ENCODE peak calls at places on chromosomes 5 and 9, in five cellular contexts. Y is G401, A is amygdala, X is progenitor cell of endocrine pancreas, G is PC-3. I is an unnamed sample.

GRCh38 chr9:131776473-131776872 is 36.6 kb upstream of the RAPGEF1 start:
- DNase-seq in Y (no peak), A (no peak), X (peak; percentile 75), G (peak; percentile 39), I (peak; percentile 64)

GRCh38 chr5:60196382-60197113 is 303.0 kb upstream of the PDE4D start:
- DNase-seq in Y (no peak), A (no peak), X (no peak), G (peak; percentile 96), I (no peak)

GRCh38 chr5:146751781-146752401 is 126.7 kb downstream of the PPP2R2B start:
- DNase-seq in Y (no peak), A (no peak), X (no peak), G (no peak), I (no peak)

GRCh38 chr5:112594060-112594850 is 143.4 kb upstream of the APC start:
- DNase-seq in Y (peak; percentile 71), A (peak; percentile 50), X (no peak), G (peak; percentile 66), I (no peak)

GRCh38 chr5:132495063-132495671 is 4.6 kb upstream of the IRF1 start:
- DNase-seq in Y (no peak), A (no peak), X (no peak), G (no peak), I (no peak)

GRCh38 chr5:129271309-129271708 is 176.8 kb downstream of the ISOC1 start:
- DNase-seq in Y (no peak), A (no peak), X (no peak), G (peak; percentile 49), I (peak; percentile 13)

GRCh38 chr9:127595606-127596005 is 16.5 kb upstream of the STXBP1 start:
- DNase-seq in Y (no peak), A (no peak), X (no peak), G (no peak), I (no peak)

GRCh38 chr9:6355728-6356127 is 27.6 kb downstream of the TPD52L3 start:
- DNase-seq in Y (no peak), A (no peak), X (no peak), G (peak; percentile 65), I (no peak)

GRCh38 chr5:132182366-132183040 is 45.1 kb downstream of the P4HA2 start:
- DNase-seq in Y (no peak), A (no peak), X (no peak), G (no peak), I (no peak)

GRCh38 chr9:34589656-34590375 is at the start of gene CNTFR:
- DNase-seq in Y (peak; percentile 86), A (peak; percentile 44), X (no peak), G (no peak), I (no peak)

GRCh38 chr9:107597743-107598217 is 108.2 kb upstream of the KLF4 start:
- DNase-seq in Y (no peak), A (no peak), X (no peak), G (no peak), I (no peak)

GRCh38 chr9:34654317-34655083 is 2.5 kb downstream of the IL11RA start:
- DNase-seq in Y (peak; percentile 30), A (peak; percentile 77), X (no peak), G (no peak), I (no peak)

GRCh38 chr5:64884541-64884940 is 115.8 kb downstream of the CWC27 start:
- DNase-seq in Y (no peak), A (no peak), X (no peak), G (no peak), I (no peak)

GRCh38 chr5:139796061-139796806 is 626 bp downstream of the PSD2 start:
- DNase-seq in Y (no peak), A (no peak), X (no peak), G (no peak), I (no peak)

GRCh38 chr9:113246928-113247327 is 25.6 kb downstream of the SLC31A1 start:
- DNase-seq in Y (no peak), A (no peak), X (no peak), G (no peak), I (no peak)

GRCh38 chr9:98962181-98962560 is 18.5 kb downstream of the COL15A1 start:
- DNase-seq in Y (no peak), A (no peak), X (no peak), G (no peak), I (no peak)

GRCh38 chr9:91198405-91198804 is 163.3 kb downstream of the AUH start:
- DNase-seq in Y (no peak), A (no peak), X (no peak), G (no peak), I (no peak)

GRCh38 chr5:172901788-172902496 is 57.3 kb upstream of the RPL26L1 start:
- DNase-seq in Y (no peak), A (no peak), X (no peak), G (peak; percentile 46), I (no peak)

GRCh38 chr5:95027151-95027721 is 257.7 kb downstream of the MCTP1 start:
- DNase-seq in Y (no peak), A (no peak), X (no peak), G (no peak), I (no peak)

GRCh38 chr5:144547098-144547499 is 376.4 kb downstream of the KCTD16 start:
- DNase-seq in Y (no peak), A (no peak), X (no peak), G (no peak), I (no peak)

GRCh38 chr5:54756796-54757402 is 228.5 kb downstream of the ESM1 start:
- DNase-seq in Y (no peak), A (no peak), X (no peak), G (no peak), I (no peak)

GRCh38 chr9:111102793-111103474 is 64.7 kb upstream of the LPAR1 start:
- DNase-seq in Y (no peak), A (no peak), X (no peak), G (no peak), I (no peak)

GRCh38 chr5:132081458-132081857 is 7.9 kb downstream of the CSF2 start:
- DNase-seq in Y (no peak), A (no peak), X (no peak), G (no peak), I (no peak)

GRCh38 chr9:125142560-125143376 is 560 bp downstream of the SCAI start:
- DNase-seq in Y (peak; percentile 47), A (no peak), X (peak; percentile 62), G (no peak), I (no peak)

GRCh38 chr5:79436821-79437220 is 77.1 kb downstream of the HOMER1 start:
- DNase-seq in Y (no peak), A (no peak), X (no peak), G (no peak), I (no peak)

GRCh38 chr5:68685861-68686260 is 408.0 kb upstream of the SLC30A5 start:
- DNase-seq in Y (no peak), A (no peak), X (no peak), G (no peak), I (no peak)

GRCh38 chr5:71651554-71651953 is 64.4 kb downstream of the MCCC2 start:
- DNase-seq in Y (no peak), A (no peak), X (no peak), G (no peak), I (no peak)

GRCh38 chr5:93100433-93100832 is 480.6 kb downstream of the NR2F1-AS1 start:
- DNase-seq in Y (no peak), A (no peak), X (no peak), G (peak; percentile 85), I (no peak)

GRCh38 chr5:174419523-174420132 is 304.8 kb upstream of the MSX2 start:
- DNase-seq in Y (peak; percentile 69), A (peak; percentile 79), X (peak; percentile 92), G (peak; percentile 87), I (peak; percentile 84)

GRCh38 chr5:56699588-56699987 is 115.8 kb upstream of the MAP3K1 start:
- DNase-seq in Y (no peak), A (no peak), X (no peak), G (no peak), I (no peak)

GRCh38 chr9:38359689-38360385 is 32.7 kb upstream of the ALDH1B1 start:
- DNase-seq in Y (no peak), A (no peak), X (no peak), G (no peak), I (no peak)

GRCh38 chr5:177471610-177472356 is 1.7 kb downstream of the DBN1 start:
- DNase-seq in Y (no peak), A (no peak), X (no peak), G (no peak), I (no peak)